ENCODE peak calls at places on chromosomes 3 and 15, in five cellular contexts. R is H1, W is HCT116, E is K562, D is HepG2. G is an unnamed sample.

GRCh38 chr3:13013994-13014754 is 59.1 kb downstream of the IQSEC1 start:
- DNase-seq in R (no peak), W (no peak), E (no peak), D (no peak), G (no peak)

GRCh38 chr3:57616233-57616632 is 19.1 kb upstream of the ARF4 start:
- DNase-seq in R (no peak), W (no peak), E (no peak), D (no peak), G (no peak)

GRCh38 chr3:194395767-194396527 is 3.1 kb downstream of the GP5 start:
- DNase-seq in R (peak), W (no peak), E (peak), D (peak), G (no peak)

GRCh38 chr15:99956820-99957641 is 223.8 kb upstream of the LYSMD4 start:
- DNase-seq in R (peak), W (no peak), E (no peak), D (no peak), G (no peak)

GRCh38 chr3:55445551-55445950 is 41.6 kb downstream of the WNT5A start:
- DNase-seq in R (no peak), W (no peak), E (no peak), D (peak), G (no peak)

GRCh38 chr3:170640737-170641171 is 54.9 kb upstream of the SLC7A14 start:
- DNase-seq in R (no peak), W (no peak), E (no peak), D (no peak), G (no peak)

GRCh38 chr15:87354661-87355410 is 901.7 kb downstream of the NTRK3 start:
- DNase-seq in R (no peak), W (no peak), E (no peak), D (no peak), G (no peak)

GRCh38 chr3:50624634-50625033 is 7.7 kb downstream of the MAPKAPK3 start:
- DNase-seq in R (no peak), W (no peak), E (no peak), D (peak), G (no peak)

GRCh38 chr3:194351080-194351672 is at the start of gene CPN2:
- DNase-seq in R (no peak), W (no peak), E (no peak), D (peak), G (no peak)

GRCh38 chr15:91855684-91856553 is 2.4 kb downstream of the SLCO3A1 start:
- DNase-seq in R (peak), W (no peak), E (peak), D (peak), G (peak)

GRCh38 chr3:196274585-196274984 is 12.9 kb downstream of the PCYT1A start:
- DNase-seq in R (no peak), W (no peak), E (peak), D (no peak), G (peak)

GRCh38 chr3:183427206-183428139 is 946 bp downstream of the MCF2L2 start:
- DNase-seq in R (no peak), W (no peak), E (no peak), D (no peak), G (no peak)

GRCh38 chr3:132318451-132318850 is 1.2 kb downstream of the ACP3 start:
- DNase-seq in R (no peak), W (no peak), E (no peak), D (no peak), G (no peak)

GRCh38 chr3:100042577-100042981 is 71.7 kb downstream of the FILIP1L start:
- DNase-seq in R (no peak), W (no peak), E (no peak), D (no peak), G (no peak)

GRCh38 chr15:99507732-99508571 is 57.8 kb upstream of the MEF2A start:
- DNase-seq in R (no peak), W (no peak), E (no peak), D (no peak), G (no peak)

GRCh38 chr3:124907957-124908356 is 20.8 kb upstream of the ITGB5 start:
- DNase-seq in R (no peak), W (no peak), E (no peak), D (no peak), G (no peak)

GRCh38 chr3:20316238-20316637 is 130.2 kb upstream of the SGO1 start:
- DNase-seq in R (no peak), W (no peak), E (no peak), D (no peak), G (no peak)

GRCh38 chr3:9833078-9833477 is 10.7 kb downstream of the RPUSD3 start:
- DNase-seq in R (no peak), W (no peak), E (no peak), D (no peak), G (no peak)

GRCh38 chr15:69591905-69592508 is 139.4 kb downstream of the RPLP1 start:
- DNase-seq in R (no peak), W (no peak), E (no peak), D (peak), G (no peak)

GRCh38 chr15:90184119-90184785 is 16.9 kb upstream of the SEMA4B start:
- DNase-seq in R (no peak), W (peak), E (peak), D (peak), G (peak)

GRCh38 chr3:4231041-4231440 is 72.1 kb upstream of the SETMAR start:
- DNase-seq in R (no peak), W (no peak), E (no peak), D (no peak), G (no peak)

GRCh38 chr3:1752205-1752604 is 346.5 kb upstream of the CNTN4 start:
- DNase-seq in R (no peak), W (no peak), E (no peak), D (no peak), G (no peak)

GRCh38 chr3:9912294-9912935 is 4.5 kb upstream of the IL17RC start:
- DNase-seq in R (no peak), W (no peak), E (no peak), D (no peak), G (no peak)

GRCh38 chr3:71498053-71498452 is 85.5 kb downstream of the FOXP1 start:
- DNase-seq in R (no peak), W (no peak), E (no peak), D (no peak), G (no peak)

GRCh38 chr3:10574101-10574615 is 68.8 kb upstream of the ATP2B2 start:
- DNase-seq in R (no peak), W (no peak), E (no peak), D (no peak), G (no peak)

GRCh38 chr3:151903501-151903991 is 30.1 kb downstream of the SUCNR1 start:
- DNase-seq in R (no peak), W (no peak), E (no peak), D (no peak), G (no peak)

GRCh38 chr3:52399593-52399992 is 45.3 kb downstream of the SEMA3G start:
- DNase-seq in R (no peak), W (no peak), E (no peak), D (no peak), G (no peak)

GRCh38 chr3:37902674-37903073 is 41.0 kb downstream of the CTDSPL start:
- DNase-seq in R (no peak), W (no peak), E (no peak), D (no peak), G (no peak)

GRCh38 chr15:70526974-70527325 is 236.4 kb downstream of the UACA start:
- DNase-seq in R (peak), W (no peak), E (no peak), D (no peak), G (no peak)

GRCh38 chr3:56772926-56773587 is 28.7 kb downstream of the ARHGEF3 start:
- DNase-seq in R (no peak), W (no peak), E (no peak), D (no peak), G (no peak)

GRCh38 chr3:54714035-54714434 is 213.8 kb downstream of the LRTM1 start:
- DNase-seq in R (no peak), W (no peak), E (no peak), D (no peak), G (no peak)

GRCh38 chr3:73351423-73352071 is 273.2 kb downstream of the PDZRN3 start:
- DNase-seq in R (no peak), W (no peak), E (no peak), D (no peak), G (no peak)

GRCh38 chr15:69996842-69997478 is 100.8 kb downstream of the TLE3 start:
- DNase-seq in R (no peak), W (no peak), E (no peak), D (no peak), G (no peak)

GRCh38 chr15:91426412-91426811 is 326.4 kb downstream of the SV2B start:
- DNase-seq in R (no peak), W (no peak), E (no peak), D (no peak), G (no peak)

GRCh38 chr3:81743096-81744025 is 18.1 kb downstream of the GBE1 start:
- DNase-seq in R (no peak), W (peak), E (peak), D (no peak), G (no peak)

DNA sequence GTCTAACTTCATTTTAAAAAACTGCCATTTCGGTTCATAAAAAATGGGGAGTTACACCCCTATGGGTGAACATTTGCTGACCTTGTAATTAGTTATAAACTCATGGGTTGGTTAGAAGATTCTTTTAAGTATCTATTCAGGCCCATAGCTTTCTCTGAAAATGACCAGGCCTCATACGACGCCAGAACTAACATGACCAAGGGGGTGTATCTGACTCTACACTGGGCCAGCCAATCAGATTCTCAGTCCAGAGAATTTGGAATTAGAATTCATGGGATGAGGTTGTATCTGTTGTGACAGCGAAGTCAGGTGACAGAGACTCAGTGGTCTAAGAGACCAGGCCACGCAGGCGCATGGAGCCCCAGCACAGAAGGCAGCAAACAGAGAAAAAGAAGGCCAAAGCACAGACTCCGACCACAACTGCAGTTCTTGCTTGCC is 981.4 kb downstream of the FHIT start:
- DNase-seq in R (no peak), W (no peak), E (peak), D (no peak), G (no peak)
- TF ChIP-seq ATF3 in R (no peak), W (no peak), E (no peak), D (no peak), G (no peak)

DNA sequence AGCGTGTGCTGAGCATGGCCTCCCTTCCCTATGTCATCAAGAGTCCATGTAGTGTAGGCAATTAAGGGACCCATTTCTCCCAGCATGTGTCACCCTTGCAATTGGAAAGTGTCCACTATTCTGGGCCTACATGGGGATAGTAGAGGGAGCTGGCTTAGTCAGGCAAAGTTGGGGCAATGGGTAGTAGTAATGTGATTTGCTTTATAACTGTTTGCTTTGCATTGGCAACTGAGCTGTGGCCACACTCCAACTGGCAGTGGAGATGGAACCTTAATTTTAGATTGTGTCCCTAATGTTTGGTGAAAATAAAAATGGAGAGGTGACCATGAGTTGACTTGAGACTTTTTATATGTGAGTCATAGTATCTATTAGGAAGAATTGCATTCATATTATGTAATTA is 97.7 kb upstream of the SAMMSON start:
- DNase-seq in R (no peak), W (no peak), E (no peak), D (no peak), G (no peak)
- TF ChIP-seq POLR2A in R (no peak), W (no peak), E (no peak), D (no peak), G (no peak)

DNA sequence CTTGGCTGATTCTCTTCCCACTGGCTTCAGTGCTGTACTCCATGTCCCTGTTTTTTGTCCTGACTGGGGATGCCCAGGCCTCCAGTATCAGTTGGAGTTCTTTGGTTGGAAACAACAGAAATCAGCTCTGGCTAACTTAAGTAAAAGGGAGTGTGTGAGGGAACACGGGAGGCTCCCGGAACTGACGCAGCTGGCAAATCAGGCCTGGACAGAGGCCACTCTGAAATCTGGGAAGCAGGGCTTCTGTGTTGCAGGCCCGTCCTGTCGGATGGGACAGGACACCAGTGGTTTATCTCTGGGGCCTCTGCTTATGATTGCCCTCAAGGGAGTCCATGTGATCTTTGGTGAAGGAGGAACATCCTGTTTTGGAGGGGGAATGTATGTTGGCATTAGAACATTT is 124.3 kb downstream of the CHCHD6 start:
- DNase-seq in R (no peak), W (no peak), E (no peak), D (no peak), G (no peak)
- TF ChIP-seq ATF3 in R (no peak), W (no peak), E (no peak), D (no peak), G (no peak)

GRCh38 chr3:69352305-69353087 is 33.4 kb downstream of the FRMD4B start:
- DNase-seq in R (no peak), W (no peak), E (no peak), D (no peak), G (no peak)

GRCh38 chr3:69353088-69353478 is 32.8 kb downstream of the FRMD4B start:
- DNase-seq in R (no peak), W (no peak), E (no peak), D (no peak), G (no peak)

GRCh38 chr3:69354948-69355347 is 30.9 kb downstream of the FRMD4B start:
- DNase-seq in R (no peak), W (no peak), E (no peak), D (no peak), G (no peak)

GRCh38 chr3:69357196-69357595 is 28.7 kb downstream of the FRMD4B start:
- DNase-seq in R (no peak), W (no peak), E (no peak), D (no peak), G (no peak)

DNA sequence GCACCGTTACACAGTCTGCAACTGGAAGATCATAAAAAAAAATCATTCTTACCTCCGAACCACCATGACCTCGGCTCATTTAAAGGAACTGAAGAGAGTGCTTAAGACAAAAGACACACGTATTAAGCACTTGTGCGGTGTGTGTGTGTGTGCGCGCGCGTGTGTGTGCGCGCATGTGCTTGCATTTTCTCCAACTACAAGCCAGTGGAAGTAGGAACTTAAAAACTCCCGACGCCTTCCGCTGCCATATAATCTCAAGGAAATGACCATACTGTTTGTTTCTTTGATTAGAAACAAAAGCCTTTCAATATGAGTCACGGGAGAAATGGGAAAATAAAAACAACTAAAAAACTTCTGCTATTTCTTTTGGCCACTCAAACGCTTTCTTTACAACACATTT is 32.4 kb downstream of the FRMD4B start:
- DNase-seq in R (no peak), W (no peak), E (no peak), D (no peak), G (no peak)
- TF ChIP-seq POLR2A in R (no peak), W (no peak), E (no peak), D (no peak), G (no peak)